ENCODE peak calls at places on chromosome 12, in six cellular contexts. F is frontal cortex; U is endodermal cell; C is activated CD4-positive, alpha-beta T cell treated with anti-CD3 and anti-CD28 coated beads, Interleukin-2, amount 50 U/mL, for 1 hour; A is AML-193; M is stimulated activated CD4-positive, alpha-beta T cell treated with anti-CD3 and anti-CD28 coated beads, Interleukin-1b, Interleukin-23, amount 100 ng/mL, for 48 hours. W is an unnamed sample.

GRCh38 chr12:90274407-90274806 is 565.8 kb upstream of the ATP2B1 start:
- DNase-seq in F (no peak), U (no peak), C (no peak), A (no peak), M (no peak), W (peak)

GRCh38 chr12:3313655-3314305 is 177.2 kb upstream of the PRMT8 start:
- DNase-seq in F (no peak), U (peak), C (no peak), A (peak), M (no peak), W (peak)

GRCh38 chr12:124863409-124864325 is at the start of gene SCARB1:
- DNase-seq in F (peak), U (peak), C (peak), A (peak), M (peak), W (peak)

GRCh38 chr12:12908252-12908651 is 16.9 kb downstream of the GPRC5A start:
- DNase-seq in F (no peak), U (no peak), C (no peak), A (no peak), M (no peak), W (no peak)

GRCh38 chr12:108241961-108242360 is 97.2 kb downstream of the CMKLR1 start:
- DNase-seq in F (no peak), U (no peak), C (no peak), A (no peak), M (no peak), W (peak)

GRCh38 chr12:14567311-14568195 is at the start of gene PLBD1:
- DNase-seq in F (peak), U (peak), C (no peak), A (no peak), M (peak), W (peak)

GRCh38 chr12:120669055-120669828 is 17.7 kb upstream of the MLEC start:
- DNase-seq in F (no peak), U (peak), C (no peak), A (no peak), M (no peak), W (no peak)

GRCh38 chr12:55142896-55143870 is 17.0 kb downstream of the OR9K2 start:
- DNase-seq in F (peak), U (peak), C (peak), A (peak), M (peak), W (peak)

GRCh38 chr12:57611116-57611809 is at the start of gene ARHGEF25:
- DNase-seq in F (peak), U (peak), C (peak), A (no peak), M (no peak), W (peak)

GRCh38 chr12:118391836-118392235 is 15.5 kb downstream of the SUDS3 start:
- DNase-seq in F (no peak), U (no peak), C (no peak), A (no peak), M (no peak), W (no peak)

GRCh38 chr12:115377230-115377629 is 693.3 kb upstream of the TBX3 start:
- DNase-seq in F (no peak), U (no peak), C (no peak), A (no peak), M (no peak), W (no peak)

GRCh38 chr12:124581792-124582424 is 14.5 kb upstream of the NCOR2 start:
- DNase-seq in F (no peak), U (peak), C (no peak), A (no peak), M (no peak), W (no peak)

GRCh38 chr12:66662729-66663128 is 16.1 kb downstream of the GRIP1 start:
- DNase-seq in F (no peak), U (no peak), C (no peak), A (no peak), M (no peak), W (no peak)

GRCh38 chr12:89348894-89349669 is 3.2 kb downstream of the DUSP6 start:
- DNase-seq in F (no peak), U (no peak), C (no peak), A (no peak), M (no peak), W (no peak)

GRCh38 chr12:71871116-71871515 is 31.6 kb downstream of the TBC1D15 start:
- DNase-seq in F (no peak), U (no peak), C (no peak), A (no peak), M (no peak), W (no peak)

GRCh38 chr12:109157986-109158385 is 41.6 kb downstream of the ACACB start:
- DNase-seq in F (no peak), U (peak), C (no peak), A (no peak), M (no peak), W (no peak)

GRCh38 chr12:107379852-107380567 is 286.7 kb upstream of the CRY1 start:
- DNase-seq in F (no peak), U (no peak), C (no peak), A (no peak), M (no peak), W (no peak)

GRCh38 chr12:129964826-129965457 is 61.1 kb upstream of the TMEM132D start:
- DNase-seq in F (no peak), U (no peak), C (no peak), A (no peak), M (no peak), W (no peak)

GRCh38 chr12:58919271-58920101 is 818 bp downstream of the LRIG3 start:
- DNase-seq in F (peak), U (peak), C (no peak), A (no peak), M (no peak), W (peak)

GRCh38 chr12:646303-647038 is 16.8 kb downstream of the NINJ2 start:
- DNase-seq in F (no peak), U (peak), C (no peak), A (no peak), M (no peak), W (no peak)

GRCh38 chr12:96350982-96351381 is 49.3 kb downstream of the CDK17 start:
- DNase-seq in F (no peak), U (no peak), C (no peak), A (peak), M (no peak), W (no peak)

GRCh38 chr12:64639466-64639865 is 29.2 kb downstream of the RASSF3 start:
- DNase-seq in F (no peak), U (peak), C (no peak), A (no peak), M (no peak), W (no peak)

GRCh38 chr12:94112116-94112515 is 36.3 kb upstream of the PLXNC1 start:
- DNase-seq in F (no peak), U (no peak), C (no peak), A (no peak), M (no peak), W (no peak)

GRCh38 chr12:30989754-30990153 is 63.2 kb downstream of the TSPAN11 start:
- DNase-seq in F (no peak), U (peak), C (no peak), A (no peak), M (peak), W (peak)

GRCh38 chr12:22537000-22537544 is 7.3 kb downstream of the C2CD5 start:
- DNase-seq in F (no peak), U (no peak), C (no peak), A (no peak), M (no peak), W (no peak)

W was measured in mesendoderm.